ENCODE peak calls at places on chromosomes 13 and 19, in five cellular contexts. One of them, this sample, is unnamed.

GRCh38 chr13:96816874-96817273 is 177.4 kb downstream of the OXGR1 start:
- DNase-seq in lower lobe of right lung: no peak
- DNase-seq in dorsolateral prefrontal cortex: no peak
- DNase-seq in fibroblast of the aortic adventitia: no peak
- DNase-seq in fibroblast of mammary gland: no peak
- DNase-seq in this sample: no peak

GRCh38 chr19:36090930-36091695 is 19.8 kb upstream of the OVOL3 start:
- DNase-seq in fibroblast of mammary gland: no peak
- DNase-seq in fibroblast of the aortic adventitia: no peak
- DNase-seq in lower lobe of right lung: no peak
- DNase-seq in dorsolateral prefrontal cortex: no peak
- DNase-seq in this sample: no peak

GRCh38 chr13:34863360-34864135 is 78.5 kb upstream of the NBEA start:
- DNase-seq in fibroblast of mammary gland: peak
- DNase-seq in dorsolateral prefrontal cortex: no peak
- DNase-seq in fibroblast of the aortic adventitia: peak
- DNase-seq in lower lobe of right lung: no peak
- DNase-seq in this sample: peak

GRCh38 chr19:2048959-2049740 is 1.9 kb downstream of the MKNK2 start:
- DNase-seq in dorsolateral prefrontal cortex: no peak
- DNase-seq in lower lobe of right lung: peak
- DNase-seq in fibroblast of the aortic adventitia: no peak
- DNase-seq in fibroblast of mammary gland: no peak
- DNase-seq in this sample: no peak

GRCh38 chr19:58416631-58417030 is 8.2 kb downstream of the ZNF584 start:
- DNase-seq in fibroblast of the aortic adventitia: no peak
- DNase-seq in lower lobe of right lung: no peak
- DNase-seq in dorsolateral prefrontal cortex: no peak
- DNase-seq in fibroblast of mammary gland: no peak
- DNase-seq in this sample: no peak

GRCh38 chr13:39516140-39516539 is 86.9 kb downstream of the LHFPL6 start:
- DNase-seq in lower lobe of right lung: no peak
- DNase-seq in fibroblast of mammary gland: no peak
- DNase-seq in dorsolateral prefrontal cortex: no peak
- DNase-seq in fibroblast of the aortic adventitia: no peak
- DNase-seq in this sample: peak

GRCh38 chr13:33871207-33872004 is 53.5 kb downstream of the RFC3 start:
- DNase-seq in fibroblast of the aortic adventitia: no peak
- DNase-seq in dorsolateral prefrontal cortex: no peak
- DNase-seq in lower lobe of right lung: no peak
- DNase-seq in fibroblast of mammary gland: no peak
- DNase-seq in this sample: no peak

GRCh38 chr13:112835796-112836195 is 133.2 kb upstream of the MCF2L start:
- DNase-seq in fibroblast of mammary gland: no peak
- DNase-seq in lower lobe of right lung: no peak
- DNase-seq in fibroblast of the aortic adventitia: no peak
- DNase-seq in dorsolateral prefrontal cortex: no peak
- DNase-seq in this sample: no peak

GRCh38 chr13:44064376-44064775 is 184.7 kb downstream of the LACC1 start:
- DNase-seq in lower lobe of right lung: no peak
- DNase-seq in fibroblast of mammary gland: no peak
- DNase-seq in dorsolateral prefrontal cortex: no peak
- DNase-seq in fibroblast of the aortic adventitia: no peak
- DNase-seq in this sample: no peak

GRCh38 chr19:18865973-18866799 is 29.8 kb downstream of the CERS1 start:
- DNase-seq in dorsolateral prefrontal cortex: no peak
- DNase-seq in fibroblast of the aortic adventitia: peak
- DNase-seq in lower lobe of right lung: peak
- DNase-seq in fibroblast of mammary gland: peak
- DNase-seq in this sample: no peak

GRCh38 chr19:5727453-5728050 is 7.1 kb downstream of the CATSPERD start:
- DNase-seq in fibroblast of mammary gland: no peak
- DNase-seq in fibroblast of the aortic adventitia: no peak
- DNase-seq in lower lobe of right lung: no peak
- DNase-seq in dorsolateral prefrontal cortex: no peak
- DNase-seq in this sample: no peak

GRCh38 chr19:42030605-42031004 is 36.6 kb upstream of the ATP1A3 start:
- DNase-seq in lower lobe of right lung: no peak
- DNase-seq in fibroblast of mammary gland: no peak
- DNase-seq in fibroblast of the aortic adventitia: no peak
- DNase-seq in dorsolateral prefrontal cortex: no peak
- DNase-seq in this sample: no peak

GRCh38 chr19:35347930-35348298 is 212 bp downstream of the FFAR1 start:
- DNase-seq in dorsolateral prefrontal cortex: no peak
- DNase-seq in fibroblast of mammary gland: no peak
- DNase-seq in lower lobe of right lung: no peak
- DNase-seq in fibroblast of the aortic adventitia: no peak
- DNase-seq in this sample: no peak

GRCh38 chr13:96925869-96926628 is 68.2 kb downstream of the OXGR1 start:
- DNase-seq in lower lobe of right lung: no peak
- DNase-seq in fibroblast of mammary gland: no peak
- DNase-seq in fibroblast of the aortic adventitia: no peak
- DNase-seq in dorsolateral prefrontal cortex: no peak
- DNase-seq in this sample: no peak

GRCh38 chr19:12364391-12365093 is 941 bp downstream of the ZNF442 start:
- DNase-seq in lower lobe of right lung: peak
- DNase-seq in dorsolateral prefrontal cortex: no peak
- DNase-seq in fibroblast of the aortic adventitia: peak
- DNase-seq in fibroblast of mammary gland: peak
- DNase-seq in this sample: no peak

GRCh38 chr13:35840991-35841604 is 290.1 kb downstream of the DCLK1 start:
- DNase-seq in lower lobe of right lung: no peak
- DNase-seq in fibroblast of mammary gland: no peak
- DNase-seq in fibroblast of the aortic adventitia: no peak
- DNase-seq in dorsolateral prefrontal cortex: no peak
- DNase-seq in this sample: peak

GRCh38 chr13:112522578-112522977 is 65.4 kb downstream of the TUBGCP3 start:
- DNase-seq in fibroblast of mammary gland: peak
- DNase-seq in lower lobe of right lung: no peak
- DNase-seq in dorsolateral prefrontal cortex: no peak
- DNase-seq in fibroblast of the aortic adventitia: no peak
- DNase-seq in this sample: no peak

GRCh38 chr13:39998166-39998565 is 342.7 kb downstream of the COG6 start:
- DNase-seq in fibroblast of mammary gland: no peak
- DNase-seq in dorsolateral prefrontal cortex: no peak
- DNase-seq in fibroblast of the aortic adventitia: no peak
- DNase-seq in lower lobe of right lung: no peak
- DNase-seq in this sample: no peak

GRCh38 chr19:12580180-12580694 is 29.0 kb upstream of the ZNF564 start:
- DNase-seq in fibroblast of mammary gland: peak
- DNase-seq in fibroblast of the aortic adventitia: no peak
- DNase-seq in lower lobe of right lung: no peak
- DNase-seq in dorsolateral prefrontal cortex: no peak
- DNase-seq in this sample: peak

GRCh38 chr19:51296331-51297093 is 14.9 kb upstream of the IGLON5 start:
- DNase-seq in fibroblast of mammary gland: no peak
- DNase-seq in dorsolateral prefrontal cortex: no peak
- DNase-seq in fibroblast of the aortic adventitia: no peak
- DNase-seq in lower lobe of right lung: no peak
- DNase-seq in this sample: no peak

GRCh38 chr19:10567696-10568443 is 909 bp downstream of the CDKN2D start:
- DNase-seq in lower lobe of right lung: no peak
- DNase-seq in dorsolateral prefrontal cortex: no peak
- DNase-seq in fibroblast of the aortic adventitia: no peak
- DNase-seq in fibroblast of mammary gland: no peak
- DNase-seq in this sample: no peak

DNA sequence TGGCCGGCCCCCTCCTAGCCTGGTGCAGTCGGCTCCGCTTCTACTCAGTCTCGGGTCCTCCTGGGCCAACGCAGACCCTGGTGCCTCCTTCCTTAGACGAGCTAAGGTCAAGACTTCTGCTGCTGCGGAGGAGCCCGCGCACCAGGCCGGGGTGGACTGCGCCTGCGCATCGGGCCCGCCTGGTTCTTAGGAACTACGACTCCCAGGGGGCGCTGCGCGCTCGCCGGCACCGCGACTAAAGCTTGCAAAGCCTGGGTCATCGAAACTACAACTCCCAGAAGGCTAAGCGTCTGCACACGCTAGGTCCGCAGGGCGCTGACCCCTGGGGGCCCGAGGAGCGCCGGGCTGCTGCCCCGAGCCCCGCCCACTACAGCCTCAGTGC is at the start of gene ZNF835:
- DNase-seq in fibroblast of mammary gland: peak
- DNase-seq in lower lobe of right lung: peak
- DNase-seq in dorsolateral prefrontal cortex: peak
- DNase-seq in fibroblast of the aortic adventitia: no peak
- DNase-seq in this sample: no peak
- TF ChIP-seq CTCF in fibroblast of mammary gland: no peak
- TF ChIP-seq CTCF in lower lobe of right lung: peak
- TF ChIP-seq CTCF in dorsolateral prefrontal cortex: peak
- TF ChIP-seq CTCF in fibroblast of the aortic adventitia: no peak
- TF ChIP-seq CTCF in this sample: no peak

DNA sequence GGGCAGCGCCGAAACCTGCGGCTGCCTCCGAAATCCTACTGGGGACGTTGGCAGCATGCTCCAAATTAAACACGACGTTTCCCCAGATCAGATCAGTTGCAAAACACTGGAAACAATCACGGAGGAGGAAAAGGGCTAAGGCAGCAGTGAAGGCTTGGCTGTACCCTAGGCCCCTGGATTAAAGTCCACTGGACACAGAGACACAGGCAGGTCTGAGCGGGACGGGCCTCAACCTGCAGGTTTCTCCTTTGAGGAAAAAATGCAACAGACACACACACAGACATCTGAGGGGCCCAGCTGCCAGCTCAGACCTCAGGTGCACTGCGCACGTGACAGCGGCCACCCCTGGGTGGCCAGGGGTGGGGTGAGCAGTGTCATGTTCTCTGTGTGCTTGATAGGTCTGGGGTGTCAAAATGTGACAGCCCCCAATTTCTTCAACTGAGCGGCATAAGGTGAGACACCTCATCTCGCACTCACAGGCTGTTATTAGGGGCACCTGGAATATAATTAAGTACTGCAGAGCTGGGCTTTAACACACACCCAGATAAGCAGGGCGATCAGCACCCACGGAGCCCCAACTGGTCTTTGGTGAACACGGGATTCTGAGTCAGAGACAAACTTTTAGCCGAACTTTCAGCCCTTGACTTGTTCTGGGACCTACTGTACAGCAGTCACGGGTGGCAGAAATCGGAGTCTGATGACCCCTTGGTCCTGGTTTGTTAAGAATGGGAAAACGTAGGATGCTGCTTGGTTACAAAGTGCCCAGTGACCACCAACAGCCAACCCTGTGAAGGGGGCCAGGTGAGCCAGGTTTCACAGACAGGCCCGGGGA is 9.3 kb downstream of the SH3GL1 start:
- DNase-seq in fibroblast of mammary gland: peak
- DNase-seq in lower lobe of right lung: no peak
- DNase-seq in fibroblast of the aortic adventitia: peak
- DNase-seq in dorsolateral prefrontal cortex: no peak
- DNase-seq in this sample: peak
- H3K4me3 ChIP-seq in fibroblast of mammary gland: no peak
- H3K4me3 ChIP-seq in lower lobe of right lung: peak
- H3K4me3 ChIP-seq in fibroblast of the aortic adventitia: peak
- H3K4me3 ChIP-seq in dorsolateral prefrontal cortex: no peak
- H3K4me3 ChIP-seq in this sample: no peak

DNA sequence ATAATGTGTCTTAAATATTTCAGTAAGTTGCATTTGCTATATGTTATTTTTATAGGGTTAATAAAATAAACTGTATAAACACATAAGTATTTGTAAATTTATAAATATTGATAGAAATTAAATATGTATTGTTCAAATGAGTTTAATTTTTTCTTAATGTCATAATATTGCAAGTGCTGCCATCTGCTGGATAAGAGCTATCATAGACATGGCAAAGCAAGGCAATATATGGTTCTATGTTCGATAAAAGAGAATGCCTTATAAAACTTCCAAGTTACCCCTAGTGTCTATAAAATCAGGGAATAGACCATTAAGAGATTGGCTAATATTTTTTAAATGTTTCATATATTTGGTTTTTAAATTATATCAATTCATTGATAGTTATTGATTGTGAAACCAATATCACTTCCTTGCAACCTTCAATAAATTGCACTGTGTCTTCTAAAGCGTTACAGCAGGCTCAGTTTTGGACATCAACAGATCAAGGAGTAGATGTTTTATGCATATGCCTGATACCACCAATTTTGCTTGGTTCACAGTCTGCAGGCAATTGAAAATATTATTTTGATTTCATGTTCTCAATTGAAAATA is 29.0 kb upstream of the SLITRK6 start:
- DNase-seq in fibroblast of mammary gland: peak
- DNase-seq in dorsolateral prefrontal cortex: no peak
- DNase-seq in lower lobe of right lung: no peak
- DNase-seq in fibroblast of the aortic adventitia: peak
- DNase-seq in this sample: no peak
- TF ChIP-seq CTCF in fibroblast of mammary gland: peak
- TF ChIP-seq CTCF in dorsolateral prefrontal cortex: peak
- TF ChIP-seq CTCF in lower lobe of right lung: peak
- TF ChIP-seq CTCF in fibroblast of the aortic adventitia: peak
- TF ChIP-seq CTCF in this sample: peak

GRCh38 chr13:98563071-98563470 is 13.8 kb downstream of the STK24 start:
- DNase-seq in lower lobe of right lung: no peak
- DNase-seq in dorsolateral prefrontal cortex: no peak
- DNase-seq in fibroblast of the aortic adventitia: no peak
- DNase-seq in fibroblast of mammary gland: no peak
- DNase-seq in this sample: no peak

GRCh38 chr13:98567140-98567539 is 9.8 kb downstream of the STK24 start:
- DNase-seq in dorsolateral prefrontal cortex: no peak
- DNase-seq in lower lobe of right lung: no peak
- DNase-seq in fibroblast of mammary gland: no peak
- DNase-seq in fibroblast of the aortic adventitia: no peak
- DNase-seq in this sample: no peak

GRCh38 chr13:98570929-98571372 is 6.0 kb downstream of the STK24 start:
- DNase-seq in fibroblast of the aortic adventitia: no peak
- DNase-seq in lower lobe of right lung: no peak
- DNase-seq in dorsolateral prefrontal cortex: no peak
- DNase-seq in fibroblast of mammary gland: peak
- DNase-seq in this sample: no peak

GRCh38 chr13:98564204-98564603 is 12.7 kb downstream of the STK24 start:
- DNase-seq in fibroblast of the aortic adventitia: no peak
- DNase-seq in lower lobe of right lung: no peak
- DNase-seq in dorsolateral prefrontal cortex: no peak
- DNase-seq in fibroblast of mammary gland: no peak
- DNase-seq in this sample: no peak

DNA sequence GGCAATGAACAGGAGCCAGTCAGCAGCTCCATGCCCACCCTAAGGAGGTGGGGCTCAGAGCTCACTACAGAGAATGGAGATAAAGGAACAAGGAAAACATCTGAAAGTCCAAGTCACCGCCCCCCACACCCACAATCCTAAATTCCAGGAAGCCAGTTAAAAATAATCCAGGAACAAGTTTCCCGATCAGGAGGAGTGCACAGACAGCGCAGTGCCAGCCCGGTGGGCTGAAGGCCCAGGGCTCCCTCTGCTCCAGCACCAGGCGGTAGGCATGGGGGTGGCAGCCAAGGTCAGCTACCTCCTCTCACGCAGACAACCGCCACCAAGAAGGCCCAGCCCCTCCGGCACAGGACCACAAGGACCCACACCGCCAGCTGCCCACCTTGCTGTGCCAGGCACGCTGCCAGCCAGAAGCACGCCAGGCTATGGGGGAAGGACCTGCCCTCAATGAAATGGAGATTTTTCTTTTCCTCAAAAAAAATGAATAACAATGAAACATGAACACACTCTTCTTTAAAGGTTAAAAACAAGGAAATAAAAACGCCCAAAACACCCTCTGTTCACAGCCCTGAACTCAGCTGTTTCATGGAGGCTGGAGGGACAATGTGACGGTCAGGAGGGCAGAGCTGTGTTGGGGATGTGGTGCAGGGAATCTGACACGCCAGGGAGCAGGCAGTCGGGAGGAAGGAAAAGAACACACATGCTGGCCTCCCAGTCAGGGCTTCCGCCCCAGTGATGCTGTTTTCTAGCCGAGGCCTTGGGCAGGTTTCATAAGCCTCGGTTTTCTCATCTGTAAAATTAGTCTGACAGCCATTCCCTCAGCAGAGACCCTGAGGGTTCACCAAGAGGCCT is 11.0 kb downstream of the STK24 start:
- DNase-seq in lower lobe of right lung: no peak
- DNase-seq in fibroblast of mammary gland: no peak
- DNase-seq in dorsolateral prefrontal cortex: no peak
- DNase-seq in fibroblast of the aortic adventitia: peak
- DNase-seq in this sample: no peak
- H3K4me3 ChIP-seq in lower lobe of right lung: no peak
- H3K4me3 ChIP-seq in fibroblast of mammary gland: no peak
- H3K4me3 ChIP-seq in dorsolateral prefrontal cortex: no peak
- H3K4me3 ChIP-seq in fibroblast of the aortic adventitia: no peak
- H3K4me3 ChIP-seq in this sample: peak